ENCODE peak calls at places on chromosomes 7 and 10, in four cellular contexts. D, Q, Y and H are unnamed samples.

GRCh38 chr10:72173635-72174296 is 42.0 kb upstream of the ANAPC16 start:
- DNase-seq in D (no peak), Y (peak; percentile 89), Q (peak; percentile 13), H (peak; percentile 7)

GRCh38 chr10:12782537-12782936 is 219.0 kb downstream of the CCDC3 start:
- DNase-seq in Q (peak; percentile 29), D (no peak), Y (peak; percentile 54), H (peak; percentile 30)

GRCh38 chr10:24425151-24425550 is 216.2 kb downstream of the KIAA1217 start:
- DNase-seq in Y (peak; percentile 31), Q (no peak), D (no peak), H (no peak)

GRCh38 chr7:152600266-152600665 is 75.7 kb downstream of the XRCC2 start:
- DNase-seq in Q (no peak), D (no peak), Y (no peak), H (no peak)

GRCh38 chr10:119663866-119664698 is 12.9 kb downstream of the BAG3 start:
- DNase-seq in Y (peak; percentile 86), Q (no peak), D (no peak), H (no peak)

GRCh38 chr7:2060701-2061100 is 172.0 kb downstream of the MAD1L1 start:
- DNase-seq in D (no peak), Q (peak; percentile 94), Y (no peak), H (no peak)

GRCh38 chr10:24524314-24524713 is 199.4 kb downstream of the ARHGAP21 start:
- DNase-seq in D (no peak), Y (no peak), Q (no peak), H (no peak)

GRCh38 chr7:14850039-14850438 is 52.5 kb downstream of the DGKB start:
- DNase-seq in Y (no peak), D (no peak), Q (peak; percentile 20), H (peak; percentile 59)

GRCh38 chr7:13921062-13921461 is 68.4 kb downstream of the ETV1 start:
- DNase-seq in Q (no peak), Y (no peak), D (no peak), H (no peak)

GRCh38 chr7:78090616-78091015 is 292.0 kb downstream of the PHTF2 start:
- DNase-seq in D (no peak), Q (peak; percentile 16), Y (no peak), H (peak; percentile 10)
- TF ChIP-seq CTCF in D (no peak), Q (no peak), Y (no peak), H (peak; percentile 16)

DNA sequence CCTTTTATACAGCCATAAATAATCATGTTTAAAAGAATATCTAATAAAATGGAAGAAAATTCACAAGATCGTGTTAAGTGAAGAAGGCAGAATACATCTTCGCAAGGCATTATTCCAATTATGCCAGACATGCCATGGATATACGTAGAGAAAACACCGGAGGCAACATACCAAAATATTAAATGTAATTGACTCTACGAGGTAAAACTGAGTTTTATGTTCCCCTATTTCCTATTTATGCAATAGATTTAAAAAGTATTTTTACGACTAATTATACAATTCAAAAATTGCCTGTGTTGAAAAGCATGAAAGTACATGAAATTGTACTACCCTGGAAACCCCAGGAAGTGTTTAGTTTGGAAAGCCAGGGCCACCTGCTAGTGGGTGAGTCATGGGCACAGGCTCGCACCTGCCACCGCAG is 935 bp upstream of the REPIN1 start:
- DNase-seq in Y (no peak), Q (peak; percentile 46), D (no peak), H (peak; percentile 62)
- H3K4me3 ChIP-seq in Y (peak overlapping the region; percentile 85), Q (peak overlapping the region; percentile 81), D (peak overlapping the region; percentile 80), H (peak overlapping the region; percentile 72)

GRCh38 chr7:94270772-94271171 is 123.9 kb upstream of the COL1A2 start:
- DNase-seq in D (no peak), Y (no peak), Q (no peak), H (no peak)
- TF ChIP-seq CTCF in D (no peak), Y (no peak), Q (no peak), H (no peak)

GRCh38 chr7:105799677-105800076 is 76.7 kb downstream of the ATXN7L1 start:
- DNase-seq in Y (no peak), D (no peak), Q (peak; percentile 28), H (no peak)

GRCh38 chr7:105797652-105798051 is 78.7 kb downstream of the ATXN7L1 start:
- DNase-seq in Y (no peak), D (no peak), Q (no peak), H (no peak)

GRCh38 chr7:105794741-105795729 is 81.4 kb downstream of the ATXN7L1 start:
- DNase-seq in D (no peak), Q (peak; percentile 84), Y (no peak), H (peak; percentile 89)

GRCh38 chr7:105799006-105799405 is 77.4 kb downstream of the ATXN7L1 start:
- DNase-seq in Q (no peak), D (no peak), Y (no peak), H (no peak)

GRCh38 chr7:105796365-105796764 is 80.0 kb downstream of the ATXN7L1 start:
- DNase-seq in D (no peak), Y (no peak), Q (peak; percentile 80), H (no peak)
- H3K4me3 ChIP-seq in D (no peak overlapping the region), Y (no peak overlapping the region), Q (no peak overlapping the region), H (no peak overlapping the region)

DNA sequence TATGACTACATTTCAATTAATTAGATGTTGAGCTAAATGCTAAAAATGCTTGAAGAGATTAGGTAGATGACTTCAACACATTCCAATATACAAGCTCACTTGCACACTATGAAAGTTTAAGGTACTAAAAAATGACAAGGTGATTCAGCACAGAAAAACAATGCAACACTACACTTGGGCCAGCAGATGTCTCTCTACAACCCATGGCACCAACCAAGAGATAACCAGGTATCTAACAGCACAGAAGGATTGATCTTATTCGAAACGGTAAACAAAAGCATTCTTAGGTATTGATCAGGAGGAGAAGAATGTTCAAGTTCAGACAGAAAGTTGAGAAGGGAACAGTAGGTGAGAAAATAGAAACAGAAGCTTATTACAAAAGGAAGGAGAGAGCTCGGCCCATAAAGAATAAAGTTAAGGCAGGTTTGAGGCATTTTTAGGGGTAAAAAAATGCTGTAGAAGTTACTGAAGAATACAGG is 248.2 kb upstream of the KLF14 start:
- DNase-seq in Q (peak; percentile 59), D (no peak), Y (peak; percentile 71), H (peak; percentile 85)
- TF ChIP-seq CTCF in Q (peak; percentile 62), D (no peak), Y (peak; percentile 73), H (peak; percentile 72)

DNA sequence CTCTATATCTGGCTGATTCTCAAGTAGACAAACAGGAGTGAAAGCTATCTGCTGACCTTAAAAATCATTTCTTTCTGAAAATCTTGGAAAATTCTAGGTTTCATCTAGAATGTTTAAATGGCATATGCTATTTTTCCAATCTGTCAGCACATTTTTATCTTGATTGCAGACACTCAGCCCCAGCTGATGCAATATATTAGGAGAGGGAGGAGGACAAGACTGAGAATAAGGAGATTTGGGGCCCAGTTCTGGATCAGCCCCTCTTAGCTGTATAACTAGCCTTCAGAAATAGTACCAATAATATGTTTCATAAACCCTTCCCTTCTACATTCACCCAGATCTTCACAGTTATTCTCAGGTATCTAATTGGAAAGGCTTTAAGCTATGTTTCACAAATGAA is 131.2 kb downstream of the HDAC9 start:
- DNase-seq in Y (no peak), D (no peak), Q (no peak), H (no peak)
- H3K4me3 ChIP-seq in Y (no peak overlapping the region), D (no peak overlapping the region), Q (no peak overlapping the region), H (no peak overlapping the region)

DNA sequence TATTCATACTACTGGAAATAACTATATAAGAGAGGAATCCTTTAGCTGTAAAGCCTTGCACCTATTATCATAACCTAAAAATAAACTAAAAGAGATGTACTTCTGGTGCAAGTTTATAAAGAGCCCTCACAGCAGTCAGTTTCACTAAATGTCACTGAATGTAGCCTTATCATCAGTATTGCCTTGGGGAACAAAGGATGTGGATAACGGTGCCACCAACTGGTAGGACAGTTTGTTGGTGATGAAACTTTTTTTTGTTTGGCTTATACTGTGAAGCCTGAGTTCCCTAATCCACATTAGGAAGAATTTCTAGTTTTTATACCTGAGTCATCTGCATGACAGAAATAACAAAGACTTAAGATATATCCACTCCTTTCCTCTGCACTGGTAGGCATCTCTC is 117.9 kb upstream of the COL1A2 start:
- DNase-seq in D (no peak), Q (peak; percentile 59), Y (peak; percentile 24), H (peak; percentile 51)
- TF ChIP-seq CTCF in D (no peak), Q (peak; percentile 55), Y (peak; percentile 32), H (peak; percentile 41)